ENCODE peak calls at places on chromosomes 11 and 22, in nine cellular contexts. K is right lobe of liver; R is CD4-positive, alpha-beta T cell; W is RWPE1; P is colonic mucosa; S is fibroblast of mammary gland; X is endothelial cell; Q is IMR-90; A is OCI-LY7. C is an unnamed sample.

GRCh38 chr11:93510196-93510898 is 32.8 kb downstream of the SMCO4 start:
- DNase-seq in K (no peak), R (no peak), W (no peak), P (no peak), S (no peak), X (no peak), Q (no peak), A (no peak), C (no peak)

GRCh38 chr11:3916962-3917361 is 61.5 kb downstream of the STIM1 start:
- DNase-seq in K (no peak), R (no peak), W (peak), P (peak), S (no peak), X (no peak), Q (no peak), A (no peak), C (no peak)

GRCh38 chr22:44583076-44583760 is 85.2 kb upstream of the RTL6 start:
- DNase-seq in K (peak), R (no peak), W (peak), P (no peak), S (peak), X (no peak), Q (peak), A (no peak), C (no peak)

GRCh38 chr22:45503071-45503815 is 560 bp downstream of the FBLN1 start:
- DNase-seq in K (no peak), R (no peak), W (peak), P (no peak), S (no peak), X (peak), Q (no peak), A (no peak), C (no peak)

GRCh38 chr22:40310081-40310770 is 36.1 kb upstream of the ADSL start:
- DNase-seq in K (no peak), R (no peak), W (no peak), P (no peak), S (peak), X (no peak), Q (peak), A (no peak), C (peak)

GRCh38 chr11:45994421-45995341 is 72.2 kb downstream of the LARGE2 start:
- DNase-seq in K (peak), R (no peak), W (no peak), P (no peak), S (peak), X (no peak), Q (peak), A (no peak), C (peak)

GRCh38 chr11:44309483-44310197 is at the start of gene ALX4:
- DNase-seq in K (no peak), R (no peak), W (no peak), P (no peak), S (no peak), X (no peak), Q (no peak), A (no peak), C (no peak)

GRCh38 chr11:9577032-9577431 is 3.6 kb downstream of the WEE1 start:
- DNase-seq in K (no peak), R (no peak), W (no peak), P (no peak), S (peak), X (no peak), Q (peak), A (no peak), C (no peak)

GRCh38 chr11:91299980-91300379 is 924.6 kb upstream of the FAT3 start:
- DNase-seq in K (no peak), R (no peak), W (no peak), P (no peak), S (peak), X (no peak), Q (peak), A (no peak), C (peak)

GRCh38 chr22:43310311-43310710 is 32.9 kb downstream of the SCUBE1 start:
- DNase-seq in K (no peak), R (no peak), W (no peak), P (no peak), S (no peak), X (no peak), Q (no peak), A (no peak), C (peak)

GRCh38 chr11:47375546-47376085 is 2.7 kb downstream of the SPI1 start:
- DNase-seq in K (peak), R (no peak), W (no peak), P (no peak), S (no peak), X (no peak), Q (no peak), A (no peak), C (no peak)

GRCh38 chr11:117072517-117073218 is 25.6 kb downstream of the SIK3 start:
- DNase-seq in K (no peak), R (no peak), W (peak), P (no peak), S (peak), X (no peak), Q (peak), A (no peak), C (peak)

GRCh38 chr22:12601870-12602779 is 2925.9 kb upstream of the OR11H1 start:
- DNase-seq in K (peak), R (no peak), W (no peak), P (no peak), S (no peak), X (no peak), Q (no peak), A (no peak), C (no peak)

GRCh38 chr11:112963368-112963955 is 2.2 kb downstream of the NCAM1 start:
- DNase-seq in K (no peak), R (no peak), W (no peak), P (no peak), S (no peak), X (peak), Q (no peak), A (no peak), C (no peak)

GRCh38 chr11:43581370-43582023 is 99.0 kb upstream of the HSD17B12 start:
- DNase-seq in K (no peak), R (no peak), W (no peak), P (no peak), S (no peak), X (no peak), Q (no peak), A (no peak), C (no peak)

GRCh38 chr11:57434640-57435546 is 8.0 kb upstream of the SLC43A3 start:
- DNase-seq in K (peak), R (no peak), W (peak), P (no peak), S (peak), X (no peak), Q (peak), A (no peak), C (peak)

GRCh38 chr22:31313366-31314147 is 21.3 kb upstream of the PIK3IP1 start:
- DNase-seq in K (peak), R (peak), W (peak), P (peak), S (peak), X (peak), Q (peak), A (peak), C (peak)

GRCh38 chr22:43170131-43170480 is 16.8 kb downstream of the TTLL12 start:
- DNase-seq in K (no peak), R (no peak), W (no peak), P (no peak), S (no peak), X (no peak), Q (no peak), A (no peak), C (no peak)

GRCh38 chr11:133269272-133269671 is 263.0 kb downstream of the OPCML start:
- DNase-seq in K (no peak), R (no peak), W (no peak), P (no peak), S (no peak), X (no peak), Q (no peak), A (no peak), C (no peak)

GRCh38 chr11:45617886-45618601 is 47.4 kb downstream of the CHST1 start:
- DNase-seq in K (no peak), R (no peak), W (no peak), P (no peak), S (no peak), X (no peak), Q (no peak), A (no peak), C (no peak)

GRCh38 chr11:99268895-99269294 is 248.1 kb downstream of the CNTN5 start:
- DNase-seq in K (no peak), R (no peak), W (no peak), P (no peak), S (no peak), X (no peak), Q (no peak), A (no peak), C (no peak)

GRCh38 chr22:25111579-25112517 is 87.8 kb upstream of the CRYBB3 start:
- DNase-seq in K (peak), R (no peak), W (no peak), P (peak), S (no peak), X (peak), Q (no peak), A (no peak), C (no peak)

GRCh38 chr11:124108158-124108557 is 7.1 kb upstream of the VWA5A start:
- DNase-seq in K (no peak), R (no peak), W (no peak), P (no peak), S (peak), X (peak), Q (peak), A (peak), C (peak)

GRCh38 chr11:68420171-68420570 is 40.4 kb upstream of the PPP6R3 start:
- DNase-seq in K (no peak), R (no peak), W (no peak), P (no peak), S (no peak), X (no peak), Q (no peak), A (no peak), C (no peak)

GRCh38 chr11:12170984-12171383 is 60.6 kb downstream of the MICAL2 start:
- DNase-seq in K (no peak), R (no peak), W (no peak), P (no peak), S (peak), X (no peak), Q (peak), A (no peak), C (peak)

GRCh38 chr22:23395476-23396361 is 184.4 kb downstream of the IGLL1 start:
- DNase-seq in K (no peak), R (no peak), W (no peak), P (no peak), S (no peak), X (no peak), Q (no peak), A (no peak), C (no peak)

GRCh38 chr11:36075053-36075452 is 131.2 kb downstream of the LDLRAD3 start:
- DNase-seq in K (no peak), R (no peak), W (no peak), P (no peak), S (peak), X (no peak), Q (peak), A (no peak), C (peak)

GRCh38 chr22:48882636-48883200 is 945.0 kb downstream of the BRD1 start:
- DNase-seq in K (peak), R (no peak), W (no peak), P (no peak), S (no peak), X (no peak), Q (no peak), A (no peak), C (no peak)

GRCh38 chr22:50483556-50483955 is 2.2 kb downstream of the ADM2 start:
- DNase-seq in K (no peak), R (no peak), W (no peak), P (no peak), S (no peak), X (no peak), Q (no peak), A (no peak), C (no peak)

GRCh38 chr22:50486561-50487289 is at the start of gene MIOX:
- DNase-seq in K (peak), R (no peak), W (no peak), P (no peak), S (no peak), X (no peak), Q (no peak), A (no peak), C (no peak)

GRCh38 chr22:50483977-50484853 is 2.4 kb upstream of the MIOX start:
- DNase-seq in K (no peak), R (no peak), W (no peak), P (peak), S (no peak), X (no peak), Q (no peak), A (no peak), C (no peak)

GRCh38 chr22:50487290-50488005 is 789 bp downstream of the MIOX start:
- DNase-seq in K (peak), R (no peak), W (no peak), P (no peak), S (no peak), X (no peak), Q (no peak), A (no peak), C (no peak)

DNA sequence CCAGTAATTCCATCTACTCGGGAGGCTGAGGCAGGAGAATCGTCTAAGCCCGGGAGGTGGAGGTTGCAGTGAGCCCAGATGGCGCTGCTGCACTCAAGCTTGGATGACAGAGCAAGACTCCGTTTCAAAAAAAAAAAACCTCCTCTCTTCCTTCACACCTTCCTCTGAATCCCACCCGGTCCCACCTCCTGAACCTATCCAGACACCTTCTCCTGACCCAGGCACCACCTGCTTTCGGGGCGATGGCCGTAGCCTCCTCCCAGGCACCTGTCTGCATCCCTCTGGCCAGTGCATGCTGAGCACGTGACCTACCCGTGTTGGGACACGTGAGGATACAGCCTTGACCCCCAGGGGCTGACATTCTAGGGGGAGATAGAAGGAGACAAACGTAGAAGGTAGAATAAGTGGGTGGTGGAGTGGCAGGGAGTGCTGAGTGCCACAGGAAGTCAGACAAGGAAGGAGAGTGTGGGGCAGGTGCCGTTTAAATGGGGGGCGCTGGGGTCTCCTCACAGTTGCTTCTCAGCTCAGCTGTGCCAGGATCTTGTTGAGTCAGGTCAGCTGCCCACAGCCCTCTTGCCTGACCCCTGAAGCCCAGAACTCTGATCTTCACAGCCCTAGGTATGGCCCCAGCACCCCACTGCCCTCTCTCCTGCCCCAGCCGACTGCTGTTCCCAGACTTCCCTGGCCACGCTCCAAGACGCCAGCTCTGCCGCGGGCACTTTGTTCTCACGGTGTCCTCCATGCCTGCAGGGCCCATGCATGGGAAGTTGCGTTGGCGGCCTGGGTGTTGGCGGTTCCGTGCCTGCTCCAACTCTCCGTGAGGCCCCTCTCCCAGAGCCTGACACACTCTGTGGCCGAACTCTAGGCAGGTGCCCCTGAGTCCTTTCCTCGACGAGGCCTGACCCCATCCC is 1.2 kb upstream of the MIOX start:
- DNase-seq in K (peak), R (no peak), W (no peak), P (no peak), S (no peak), X (no peak), Q (no peak), A (no peak), C (no peak)
- TF ChIP-seq CTCF in K (no peak), R (no peak), W (no peak), P (no peak), S (no peak), X (no peak), Q (no peak), A (peak), C (no peak)

DNA sequence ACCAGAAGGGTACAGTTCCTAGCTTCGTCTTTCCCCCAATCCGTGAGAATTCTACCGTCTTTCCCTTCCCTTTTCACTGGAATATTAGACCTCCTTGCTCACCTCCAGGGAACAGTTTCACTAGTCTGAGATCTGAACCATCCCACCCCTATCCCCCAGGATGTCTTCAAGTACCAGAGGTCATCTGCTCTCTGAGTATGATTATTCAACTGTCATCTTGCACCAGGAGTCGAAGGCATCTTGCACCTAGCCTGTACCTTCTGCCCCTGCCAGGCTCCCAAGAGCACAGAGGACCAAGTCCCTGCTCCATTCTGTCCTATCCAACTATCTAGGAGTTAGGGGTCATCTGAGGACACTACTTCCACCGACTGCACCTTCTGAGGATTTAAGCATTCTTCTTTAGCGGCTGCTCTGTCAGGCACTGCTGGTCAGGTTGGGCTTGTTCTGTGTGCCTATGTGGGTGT is 804 bp downstream of the ACER3 start:
- DNase-seq in K (no peak), R (no peak), W (peak), P (no peak), S (no peak), X (no peak), Q (no peak), A (peak), C (no peak)
- TF ChIP-seq CTCF in K (no peak), R (no peak), W (no peak), P (no peak), S (no peak), X (no peak), Q (no peak), A (no peak), C (no peak)

GRCh38 chr11:39120890-39121289 is 2338.6 kb downstream of the LRRC4C start:
- DNase-seq in K (no peak), R (no peak), W (no peak), P (no peak), S (no peak), X (no peak), Q (no peak), A (no peak), C (no peak)
- TF ChIP-seq CTCF in K (no peak), R (no peak), W (no peak), P (no peak), S (no peak), X (no peak), Q (no peak), A (no peak), C (no peak)

DNA sequence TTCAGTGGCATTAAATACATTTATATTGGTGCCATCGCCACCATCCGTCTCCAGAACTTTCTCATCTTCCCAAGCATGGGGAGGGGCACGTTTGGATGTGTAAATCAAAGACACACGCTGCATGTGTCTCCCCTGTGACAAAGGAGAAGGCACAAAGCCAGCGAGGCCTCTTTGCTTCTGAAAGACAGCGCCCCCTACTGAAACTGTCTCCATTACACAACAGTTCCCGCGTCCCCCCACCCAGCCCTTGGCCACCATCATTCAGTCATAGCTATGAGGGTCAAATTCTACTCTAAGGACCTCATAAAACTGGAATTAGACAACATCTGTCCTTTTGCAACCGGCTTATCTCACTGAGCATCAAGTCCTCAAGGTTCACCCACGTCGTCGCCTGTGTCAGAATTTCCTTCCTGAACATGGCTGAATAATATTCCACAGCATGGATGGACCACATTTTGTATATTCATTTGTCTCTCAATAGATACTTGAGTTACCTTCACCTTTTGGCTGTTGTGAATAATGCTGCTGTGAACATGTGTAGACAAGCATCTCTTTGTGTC is 64.8 kb downstream of the IGF2 start:
- DNase-seq in K (no peak), R (no peak), W (no peak), P (no peak), S (no peak), X (no peak), Q (no peak), A (peak), C (no peak)
- TF ChIP-seq CTCF in K (no peak), R (no peak), W (no peak), P (no peak), S (peak), X (peak), Q (no peak), A (peak), C (peak)

DNA sequence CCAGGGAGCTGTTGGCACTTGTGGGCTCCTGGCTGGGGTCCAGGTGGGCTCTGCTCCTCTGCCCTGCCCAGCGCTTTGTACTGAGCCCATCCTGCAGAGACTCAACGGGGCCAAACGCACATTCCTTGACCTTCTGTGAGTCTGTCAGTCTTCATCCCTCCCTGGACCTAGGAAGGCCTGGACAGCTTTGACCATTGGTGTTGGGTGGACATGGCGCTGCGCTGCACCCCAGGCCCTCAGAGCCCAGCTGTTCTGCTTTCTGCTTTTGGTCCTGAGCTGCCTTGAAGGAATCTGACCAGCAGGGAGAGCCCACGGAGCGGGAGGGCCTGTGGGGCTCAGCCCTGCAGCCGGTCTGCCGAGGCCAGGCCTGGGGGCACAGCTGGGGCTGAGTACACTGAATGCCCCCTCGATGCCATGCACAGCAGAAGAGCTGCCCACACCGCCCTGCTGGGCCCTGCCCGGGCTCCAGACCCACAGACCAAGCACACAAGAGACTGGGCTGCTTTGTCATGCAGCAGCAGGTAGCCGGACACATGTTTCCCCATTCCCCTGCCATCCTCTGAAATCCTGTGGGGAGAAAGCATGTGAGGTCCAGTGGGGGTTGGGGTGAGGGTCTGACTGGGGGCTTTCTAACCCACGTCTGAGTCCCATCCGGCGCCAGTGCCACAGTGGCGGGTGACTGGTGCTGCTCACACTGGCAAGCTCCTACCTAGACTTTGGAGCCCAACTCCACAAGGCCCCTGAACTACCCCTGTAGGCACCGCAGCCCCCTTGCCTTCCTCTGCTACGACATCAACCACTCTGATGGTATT is 24.1 kb upstream of the CCDC188 start:
- DNase-seq in K (no peak), R (no peak), W (peak), P (no peak), S (peak), X (peak), Q (peak), A (no peak), C (no peak)
- TF ChIP-seq CTCF in K (peak), R (no peak), W (no peak), P (no peak), S (peak), X (no peak), Q (peak), A (no peak), C (peak)

DNA sequence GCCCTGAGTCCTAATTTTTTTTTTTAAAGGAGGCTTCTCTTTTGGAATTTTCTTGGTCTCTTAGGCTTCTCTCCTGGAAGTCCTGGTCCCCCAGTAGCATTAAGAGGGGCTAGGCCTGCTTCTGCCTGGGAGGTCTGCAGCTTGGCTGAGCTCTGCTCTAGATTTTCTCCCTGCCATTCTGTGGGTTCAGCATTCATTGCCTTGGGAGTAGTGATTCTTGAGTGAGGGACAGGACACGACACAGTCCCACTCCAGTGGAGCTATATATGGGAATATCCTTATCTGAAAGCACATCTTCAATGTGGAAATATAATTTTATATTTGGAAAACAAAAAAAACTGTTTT is 3.7 kb downstream of the IGSF22 start:
- DNase-seq in K (no peak), R (no peak), W (no peak), P (no peak), S (no peak), X (no peak), Q (no peak), A (no peak), C (no peak)
- TF ChIP-seq CTCF in K (peak), R (peak), W (peak), P (peak), S (no peak), X (no peak), Q (no peak), A (peak), C (no peak)

C was measured in astrocyte of the spinal cord.